ENCODE peak calls at places on chromosomes 2 and 18, in four cellular contexts. F is GM12878, L is K562, K is HepG2. D is an unnamed sample.

GRCh38 chr2:27408601-27409320 is 630 bp downstream of the PPM1G start:
- DNase-seq in F (no peak), K (no peak), L (no peak), D (no peak)

GRCh38 chr18:58513615-58514014 is 115.3 kb downstream of the ALPK2 start:
- DNase-seq in K (no peak), F (no peak), L (no peak), D (no peak)

GRCh38 chr2:9001229-9001628 is 2.3 kb downstream of the MBOAT2 start:
- DNase-seq in L (no peak), K (no peak), F (no peak), D (no peak)

GRCh38 chr18:34626404-34627137 is 83.5 kb upstream of the DTNA start:
- DNase-seq in L (no peak), F (no peak), K (no peak), D (no peak)

GRCh38 chr2:241753493-241753892 is 19.1 kb downstream of the D2HGDH start:
- DNase-seq in K (no peak), L (no peak), F (no peak), D (no peak)

GRCh38 chr2:51717318-51717717 is 685.4 kb upstream of the NRXN1 start:
- DNase-seq in K (no peak), L (no peak), F (no peak), D (no peak)

GRCh38 chr2:85710687-85711577 is 16.8 kb downstream of the GNLY start:
- DNase-seq in F (no peak), L (no peak), K (no peak), D (no peak)

GRCh38 chr2:182267971-182268370 is 158.9 kb downstream of the PDE1A start:
- DNase-seq in F (no peak), K (no peak), L (no peak), D (no peak)

GRCh38 chr2:132478669-132479068 is 62.1 kb downstream of the GPR39 start:
- DNase-seq in K (no peak), F (no peak), L (no peak), D (no peak)

GRCh38 chr18:40911041-40911440 is 1044.0 kb upstream of the PIK3C3 start:
- DNase-seq in F (no peak), L (no peak), K (no peak), D (no peak)

GRCh38 chr18:40917096-40917495 is 1037.9 kb upstream of the PIK3C3 start:
- DNase-seq in K (no peak), L (no peak), F (no peak), D (no peak)

GRCh38 chr18:40911582-40912254 is 1043.3 kb upstream of the PIK3C3 start:
- DNase-seq in F (no peak), L (no peak), K (no peak), D (no peak)
- TF ChIP-seq NR2C2 in F (no peak), L (no peak), K (no peak), D (no peak)

DNA sequence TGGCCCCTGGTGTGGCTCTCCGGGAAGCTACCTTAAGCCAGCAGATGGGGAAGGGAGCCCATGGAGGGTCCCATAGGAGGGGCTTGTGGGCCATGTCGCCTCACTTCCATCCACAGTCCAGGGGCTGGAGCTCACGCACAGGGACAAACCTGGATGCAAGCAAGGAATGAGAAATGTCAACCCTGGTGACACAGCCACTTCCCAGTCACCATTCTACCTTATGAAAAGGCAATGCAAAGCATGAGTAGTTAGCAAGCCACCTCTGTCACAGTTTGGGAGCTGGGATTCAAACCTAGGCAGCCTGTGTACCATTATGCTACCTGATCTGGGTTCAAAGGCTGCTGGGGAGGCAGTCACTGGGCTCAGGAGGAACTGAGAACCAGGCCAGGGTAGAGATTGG is 170.0 kb upstream of the KLHL29 start:
- DNase-seq in F (no peak), K (no peak), L (no peak), D (no peak)
- TF ChIP-seq NR2C2 in F (no peak), K (no peak), L (no peak), D (no peak)

DNA sequence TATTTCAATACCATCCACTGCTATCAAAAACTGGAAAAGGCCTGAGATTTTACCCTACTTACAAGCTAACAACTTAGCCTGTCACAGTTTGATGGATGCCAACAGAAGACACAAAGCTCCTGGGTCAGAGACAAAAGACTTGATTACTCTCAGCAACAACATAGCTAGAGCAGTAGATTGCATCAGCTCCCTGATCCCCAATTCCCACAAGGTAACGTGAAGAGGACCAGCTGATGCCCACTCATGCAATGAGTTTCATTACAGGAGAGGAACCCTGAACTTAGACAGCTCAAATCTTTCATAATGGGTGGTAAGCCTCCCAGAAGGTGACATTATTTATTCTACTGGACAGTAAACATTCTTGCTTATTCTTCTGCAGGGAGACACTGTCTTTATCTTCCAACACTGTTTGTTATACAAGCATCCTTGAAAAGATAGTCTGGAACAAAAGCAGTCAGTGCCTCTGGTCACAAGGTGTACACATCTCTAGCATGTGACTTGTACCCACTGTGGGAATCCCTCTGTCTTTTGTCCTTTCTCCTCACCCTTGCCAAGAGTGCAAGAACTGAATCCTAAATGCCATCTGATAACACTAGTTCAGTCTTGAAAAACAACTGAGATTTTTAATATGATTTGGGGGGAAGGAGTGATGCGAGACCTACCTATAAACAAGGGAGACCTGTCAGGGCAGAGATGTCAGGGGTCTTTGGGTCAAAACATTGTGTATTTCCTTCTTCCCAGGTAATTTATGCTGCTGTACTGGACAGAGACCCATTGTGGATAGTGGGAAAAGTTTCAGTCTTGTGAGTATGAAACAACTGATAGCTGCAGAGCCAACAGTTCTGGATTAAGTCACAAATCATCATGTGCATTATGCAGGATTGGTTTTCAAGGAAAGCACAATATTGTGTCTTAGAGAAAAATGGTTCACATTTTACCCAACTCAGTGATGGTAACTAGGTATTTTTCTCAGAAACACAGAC is 102.4 kb downstream of the AOX1 start:
- DNase-seq in F (no peak), L (no peak), K (no peak), D (no peak)
- TF ChIP-seq NR2C2 in F (no peak), L (no peak), K (no peak), D (no peak)

GRCh38 chr2:112642961-112643360 is 2.8 kb upstream of the SLC20A1 start:
- DNase-seq in L (no peak), K (no peak), F (no peak), D (no peak)
- TF ChIP-seq NR2C2 in L (no peak), K (no peak), F (no peak), D (no peak)